ENCODE peak calls at places on chromosomes 2 and 18, in five cellular contexts. K is effector memory CD4-positive, alpha-beta T cell; X is GM23248; Q is uterus; Y is SK-N-SH. D is an unnamed sample. For H3K36me3 and H3K27me3, the result is how much of the 10 kb centered on the place peaks cover.

GRCh38 chr2:72010647-72011355 is 136.9 kb downstream of the CYP26B1 start:
- DNase-seq in K (no peak), Y (peak), Q (no peak), X (no peak), D (peak)

GRCh38 chr2:177874678-177875077 is 197.9 kb downstream of the PDE11A start:
- DNase-seq in Q (no peak), Y (no peak), K (no peak), X (no peak), D (no peak)

GRCh38 chr2:144941743-144942488 is 422.0 kb upstream of the ZEB2 start:
- DNase-seq in Y (no peak), K (no peak), Q (no peak), X (no peak), D (no peak)

GRCh38 chr2:216015722-216016464 is 2.5 kb upstream of the MREG start:
- DNase-seq in X (no peak), K (peak), Y (no peak), Q (no peak), D (no peak)

GRCh38 chr18:13446581-13447470 is 228.3 kb downstream of the LDLRAD4 start:
- DNase-seq in K (no peak), Q (no peak), Y (no peak), X (peak), D (peak)

GRCh38 chr2:230814616-230815015 is 50.1 kb upstream of the ITM2C start:
- DNase-seq in K (no peak), X (peak), Y (no peak), Q (no peak), D (peak)

GRCh38 chr2:108627911-108628567 is 91.2 kb upstream of the RANBP2 start:
- DNase-seq in K (no peak), X (no peak), Q (no peak), Y (no peak), D (no peak)

GRCh38 chr18:69088971-69089370 is 291.1 kb downstream of the CCDC102B start:
- DNase-seq in Y (no peak), K (no peak), X (no peak), Q (no peak), D (no peak)

GRCh38 chr2:127621981-127622431 is 23.9 kb upstream of the GPR17 start:
- DNase-seq in X (no peak), Y (peak), K (no peak), Q (no peak), D (peak)

GRCh38 chr2:97663962-97664635 is at the start of gene ACTR1B:
- DNase-seq in Q (peak), X (peak), Y (peak), K (peak), D (peak)

GRCh38 chr2:234095301-234095700 is 44.8 kb downstream of the SPP2 start:
- DNase-seq in K (no peak), X (no peak), Y (no peak), Q (no peak), D (no peak)

GRCh38 chr2:1942146-1942545 is 197.8 kb upstream of the PXDN start:
- DNase-seq in Y (no peak), K (no peak), Q (no peak), X (no peak), D (no peak)

DNA sequence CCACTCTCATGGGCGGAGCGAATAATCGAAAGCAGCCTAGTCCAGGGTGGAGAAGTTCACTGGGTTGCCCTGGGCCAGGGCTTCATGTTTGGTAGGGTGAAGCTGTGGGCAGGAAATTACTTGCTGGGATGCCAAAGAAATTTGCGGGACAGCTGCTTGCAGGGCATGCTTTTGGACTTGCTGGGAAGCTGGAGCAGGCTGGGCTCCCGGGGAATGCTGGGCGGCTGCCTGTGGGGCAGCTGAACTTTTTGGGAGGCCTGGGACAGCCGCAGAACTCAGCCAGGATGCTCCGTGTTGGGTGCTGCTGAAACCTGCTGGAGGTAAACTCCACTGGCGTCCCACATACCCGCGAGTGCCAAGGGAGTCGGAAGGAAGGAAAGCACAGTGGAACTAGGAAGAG is 31.9 kb downstream of the ASB1 start:
- DNase-seq in X (peak), K (no peak), Q (no peak), Y (no peak), D (no peak)
- H3K4me3 ChIP-seq in X (no peak), K (no peak), Q (no peak), Y (no peak), D (no peak)

GRCh38 chr2:171046056-171046560 is 114.6 kb downstream of the TLK1 start:
- DNase-seq in Y (no peak), X (no peak), Q (no peak), K (no peak), D (no peak)

GRCh38 chr2:171044416-171044815 is 115.4 kb downstream of the GORASP2 start:
- DNase-seq in X (no peak), K (no peak), Q (no peak), Y (no peak), D (no peak)

GRCh38 chr2:171036532-171036931 is 107.5 kb downstream of the GORASP2 start:
- DNase-seq in X (no peak), K (no peak), Y (no peak), Q (no peak), D (no peak)

DNA sequence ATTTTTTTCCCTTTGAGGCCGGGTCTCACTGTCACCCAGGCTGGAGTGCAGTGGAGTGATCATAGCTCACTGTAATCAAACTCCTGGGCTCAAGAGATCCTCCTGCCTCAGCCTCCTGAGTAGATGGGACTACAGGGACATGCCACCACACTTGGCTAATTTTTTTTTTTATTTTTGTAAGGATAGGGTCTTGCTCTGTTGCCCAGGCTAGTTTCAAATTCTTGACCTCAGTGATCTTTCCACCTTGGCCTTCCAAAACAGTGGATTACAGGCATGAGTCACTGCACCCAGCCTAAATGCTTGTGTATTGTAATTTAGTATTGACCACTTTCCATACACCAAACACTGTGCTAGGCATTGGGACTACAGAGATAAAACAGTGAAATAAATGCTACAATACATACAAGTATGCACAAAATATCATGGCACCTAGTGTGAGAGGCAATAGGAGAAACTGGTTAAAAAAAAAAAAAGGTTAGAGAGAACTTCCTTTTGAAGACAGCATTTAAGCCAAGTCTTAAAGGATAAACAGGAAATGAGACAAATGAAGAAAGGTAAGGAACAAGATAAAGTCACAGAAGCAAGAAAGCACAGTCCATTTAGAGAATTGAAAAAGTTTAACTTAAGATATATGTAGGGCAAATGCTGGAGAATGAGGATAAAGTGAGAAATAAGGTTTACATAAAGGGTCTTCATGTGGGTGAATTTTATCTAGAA is 113.4 kb downstream of the GORASP2 start:
- DNase-seq in X (no peak), K (no peak), Q (no peak), Y (no peak), D (no peak)
- H3K36me3 ChIP-seq in X (under half), K (under half), Q (under half), Y (half or more), D (under half)

DNA sequence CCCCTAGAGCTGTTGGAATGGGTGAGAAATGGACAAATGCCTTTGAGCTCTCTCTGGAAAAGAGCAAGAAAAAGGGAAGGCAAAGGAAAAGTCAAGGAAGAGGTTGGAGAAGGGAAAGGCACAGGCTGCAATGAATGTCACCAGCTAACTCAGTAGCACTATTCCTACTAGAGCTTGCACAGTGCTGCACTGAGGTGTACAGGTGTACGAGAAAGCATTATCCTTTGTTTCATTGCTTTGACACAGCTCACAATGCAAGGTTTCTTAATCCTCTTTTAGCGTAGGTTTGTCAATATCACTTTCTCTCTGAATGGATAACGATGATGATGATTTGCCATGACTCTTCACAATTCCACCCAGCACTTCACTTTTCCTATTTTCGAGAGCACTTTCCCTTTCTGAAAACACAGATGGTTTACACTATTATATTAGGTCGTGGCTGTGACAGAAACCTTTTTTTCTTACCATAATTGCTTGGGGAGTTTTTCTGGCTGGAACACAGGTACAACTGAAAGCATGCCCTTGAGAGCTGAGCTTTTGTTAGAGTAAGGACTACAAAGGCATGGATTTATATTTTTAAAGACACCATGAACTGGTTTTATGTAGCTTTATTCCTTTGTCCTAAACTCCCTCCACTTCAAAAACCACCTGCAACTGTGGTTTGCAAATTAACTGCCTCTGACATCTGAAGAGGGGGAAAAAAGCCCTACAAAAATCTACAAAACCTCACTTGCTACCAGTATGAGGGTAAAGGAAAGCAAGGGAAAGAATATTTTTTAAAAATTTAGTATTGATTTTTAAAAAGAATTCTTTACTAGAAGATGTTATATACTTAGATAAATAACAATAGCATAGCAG is 265.5 kb downstream of the TGIF1 start:
- DNase-seq in X (no peak), Y (no peak), K (no peak), Q (no peak), D (no peak)
- H3K27me3 ChIP-seq in X (under half), Y (under half), K (under half), Q (under half), D (under half)

DNA sequence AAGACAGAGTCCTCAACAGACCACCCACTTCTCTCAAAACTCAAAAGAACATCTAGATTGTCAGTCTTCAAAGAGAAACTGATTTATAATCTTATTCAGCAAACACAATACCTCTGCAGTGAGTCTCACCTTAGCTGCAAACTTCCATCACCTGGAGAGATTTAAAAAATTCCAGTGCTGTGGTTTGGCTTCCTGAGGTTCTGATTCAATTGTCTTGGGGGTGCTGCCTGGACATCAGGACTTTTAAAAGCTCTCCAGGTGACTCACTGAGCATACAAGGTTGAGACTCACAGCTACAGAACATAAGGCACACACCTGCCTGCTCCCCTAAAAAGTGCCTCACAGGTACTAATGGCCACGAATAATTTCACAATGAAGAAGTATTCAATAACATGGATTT is 40.3 kb downstream of the RNF152 start:
- DNase-seq in K (no peak), Q (no peak), Y (no peak), X (peak), D (no peak)
- H3K4me3 ChIP-seq in K (no peak), Q (no peak), Y (no peak), X (no peak), D (no peak)

D was measured in H7.